ENCODE peak calls at places on chromosomes 6 and 20, in eight cellular contexts. U is small intestine, I is stomach, T is GM23338, L is cardiac muscle cell, B is HL-60, W is heart right ventricle, O is mesendoderm. K is an unnamed sample.

GRCh38 chr20:53389516-53389915 is 204.1 kb downstream of the ZNF217 start:
- DNase-seq in B (no peak), U (no peak), W (no peak), L (no peak), O (no peak), T (no peak), I (no peak), K (no peak)

GRCh38 chr6:136791296-136792065 is 796 bp downstream of the MAP3K5 start:
- DNase-seq in T (peak; percentile 45), O (peak; percentile 33), L (peak; percentile 75), U (peak; percentile 83), W (peak; percentile 34), I (peak; percentile 81), B (no peak), K (peak; percentile 31)

GRCh38 chr6:131997450-131998153 is 46.4 kb upstream of the CCN2 start:
- DNase-seq in O (no peak), I (no peak), B (no peak), L (no peak), W (no peak), U (peak; percentile 8), T (no peak), K (no peak)

GRCh38 chr6:86508230-86508629 is 429.1 kb upstream of the HTR1E start:
- DNase-seq in W (no peak), U (no peak), O (no peak), B (no peak), I (no peak), L (no peak), T (no peak), K (no peak)

GRCh38 chr6:30782425-30783014 is 38.2 kb upstream of the IER3 start:
- DNase-seq in U (no peak), I (no peak), T (no peak), B (no peak), L (peak; percentile 48), O (no peak), W (no peak), K (no peak)

GRCh38 chr6:168885741-168886140 is 367.9 kb downstream of the THBS2 start:
- DNase-seq in O (no peak), B (no peak), I (no peak), W (no peak), U (no peak), T (no peak), L (no peak), K (no peak)

GRCh38 chr6:34243901-34244884 is 4.6 kb downstream of the SMIM29 start:
- DNase-seq in U (peak; percentile 45), L (peak; percentile 88), O (peak; percentile 86), W (peak; percentile 53), T (peak; percentile 71), I (peak; percentile 63), B (no peak), K (no peak)

GRCh38 chr6:17866876-17867444 is 120.5 kb downstream of the KIF13A start:
- DNase-seq in O (no peak), T (no peak), U (no peak), B (no peak), I (no peak), L (peak; percentile 37), W (no peak), K (no peak)

GRCh38 chr6:170273681-170274080 is 17.2 kb downstream of the DLL1 start:
- DNase-seq in I (no peak), W (no peak), U (no peak), L (no peak), B (no peak), O (no peak), T (no peak), K (no peak)

GRCh38 chr20:44384423-44385027 is 29.0 kb downstream of the HNF4A start:
- DNase-seq in B (peak; percentile 21), T (peak; percentile 89), U (peak; percentile 73), O (peak; percentile 73), I (peak; percentile 87), L (peak; percentile 68), W (peak; percentile 72), K (peak; percentile 77)

DNA sequence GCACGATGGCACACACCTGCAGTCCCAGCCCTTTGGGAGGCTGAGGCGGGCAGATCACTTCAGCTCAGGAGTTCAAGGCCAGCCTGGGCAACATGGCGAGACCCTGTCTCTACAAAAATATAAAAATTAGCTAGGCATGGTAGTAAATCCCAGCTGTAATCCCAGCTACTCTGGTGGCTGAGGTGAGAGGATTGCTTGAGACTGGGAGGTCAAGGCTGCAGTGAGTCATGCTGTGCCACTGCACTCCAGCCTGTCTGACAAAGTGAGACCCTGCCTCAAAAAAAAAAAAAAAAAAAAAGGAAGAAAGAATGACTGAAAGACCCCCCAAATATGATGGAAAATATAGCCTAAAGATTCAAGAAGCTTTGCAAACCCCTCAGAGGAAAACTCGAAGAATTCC is 26.8 kb downstream of the METTL24 start:
- DNase-seq in O (no peak), T (no peak), W (no peak), U (no peak), B (no peak), I (no peak), L (no peak), K (no peak)
- H3K27ac ChIP-seq in O (no peak overlapping the region), T (no peak overlapping the region), W (no peak overlapping the region), U (no peak overlapping the region), B (no peak overlapping the region), I (no peak overlapping the region), L (peak overlapping the region; percentile 94), K (no peak overlapping the region)

GRCh38 chr20:46722450-46722849 is 13.0 kb downstream of the SLC2A10 start:
- DNase-seq in B (no peak), O (no peak), T (no peak), U (no peak), L (no peak), I (no peak), W (no peak), K (no peak)

GRCh38 chr20:46723039-46723438 is 13.6 kb downstream of the SLC2A10 start:
- DNase-seq in T (no peak), W (no peak), O (no peak), I (no peak), U (no peak), L (no peak), B (no peak), K (no peak)

GRCh38 chr20:46720019-46720418 is 10.6 kb downstream of the SLC2A10 start:
- DNase-seq in B (no peak), U (no peak), T (no peak), L (no peak), O (no peak), W (no peak), I (no peak), K (no peak)

GRCh38 chr20:46720776-46721425 is 11.5 kb downstream of the SLC2A10 start:
- DNase-seq in O (no peak), T (no peak), U (no peak), L (no peak), I (no peak), W (no peak), B (no peak), K (no peak)

DNA sequence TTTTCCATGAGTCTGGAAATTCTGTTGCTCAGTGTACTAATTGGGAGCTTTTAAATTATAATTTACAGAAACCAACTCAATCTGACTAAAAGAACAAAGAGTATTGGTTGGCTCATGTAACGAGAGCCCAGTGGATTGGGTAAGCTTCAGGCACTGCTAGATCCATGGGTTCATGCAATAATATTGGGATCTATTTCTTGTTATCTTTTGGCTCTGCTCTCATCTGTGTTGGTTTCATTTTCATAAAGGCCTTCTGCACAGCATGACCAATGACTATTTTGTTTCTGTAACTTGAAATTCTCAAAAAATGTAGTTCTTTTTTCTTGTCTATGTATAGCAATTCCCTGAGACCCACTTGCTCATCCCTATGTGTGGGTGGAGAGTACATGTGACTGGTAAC is 12.0 kb downstream of the SLC2A10 start:
- DNase-seq in I (no peak), W (no peak), T (no peak), B (no peak), O (no peak), U (no peak), L (no peak), K (no peak)
- H3K27ac ChIP-seq in I (no peak overlapping the region), W (no peak overlapping the region), T (no peak overlapping the region), B (no peak overlapping the region), O (no peak overlapping the region), U (no peak overlapping the region), L (no peak overlapping the region), K (no peak overlapping the region)

GRCh38 chr6:108650325-108650724 is 89.6 kb downstream of the FOXO3 start:
- DNase-seq in W (no peak), T (no peak), B (no peak), U (no peak), L (no peak), O (no peak), I (no peak), K (no peak)

GRCh38 chr6:108651781-108652227 is 91.1 kb downstream of the FOXO3 start:
- DNase-seq in B (no peak), T (no peak), O (no peak), W (peak; percentile 55), L (peak; percentile 79), U (no peak), I (no peak), K (no peak)

GRCh38 chr6:108650781-108651180 is 90.1 kb downstream of the FOXO3 start:
- DNase-seq in O (no peak), W (no peak), I (no peak), T (no peak), B (peak; percentile 57), L (peak; percentile 82), U (no peak), K (no peak)

GRCh38 chr6:108652375-108652774 is 91.7 kb downstream of the FOXO3 start:
- DNase-seq in B (no peak), O (no peak), I (no peak), U (no peak), T (no peak), W (no peak), L (no peak), K (no peak)

DNA sequence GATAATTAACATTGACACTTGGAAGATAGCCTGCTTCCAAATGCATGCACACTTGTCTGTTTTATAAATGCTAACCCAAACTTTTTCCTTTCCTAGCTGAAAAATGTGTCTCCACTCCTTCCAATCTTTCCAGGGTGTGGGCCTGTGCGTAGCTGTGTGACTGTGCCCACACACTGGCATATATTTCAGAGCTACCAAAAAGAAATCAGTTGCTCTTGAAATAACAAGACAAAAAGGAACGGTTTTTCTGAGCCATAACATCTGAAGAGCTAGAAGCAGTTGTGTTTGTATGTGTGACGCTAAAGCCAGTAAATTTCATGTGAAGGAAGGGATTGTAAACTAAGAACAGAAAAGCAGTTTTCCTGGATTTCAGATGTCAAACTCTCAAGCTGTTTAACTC is 90.6 kb downstream of the FOXO3 start:
- DNase-seq in B (no peak), O (no peak), I (no peak), T (no peak), W (no peak), L (no peak), U (no peak), K (no peak)
- H3K27ac ChIP-seq in B (no peak overlapping the region), O (no peak overlapping the region), I (no peak overlapping the region), T (no peak overlapping the region), W (peak overlapping the region; percentile 90), L (no peak overlapping the region), U (no peak overlapping the region), K (no peak overlapping the region)

GRCh38 chr6:3359091-3359752 is 97.6 kb downstream of the SLC22A23 start:
- DNase-seq in W (no peak), O (no peak), T (no peak), U (no peak), I (no peak), L (no peak), B (no peak), K (no peak)
- H3K27ac ChIP-seq in W (no peak overlapping the region), O (no peak overlapping the region), T (no peak overlapping the region), U (no peak overlapping the region), I (no peak overlapping the region), L (no peak overlapping the region), B (no peak overlapping the region), K (no peak overlapping the region)

GRCh38 chr6:122663981-122664380 is 53.8 kb downstream of the PKIB start:
- DNase-seq in W (no peak), B (no peak), T (no peak), I (no peak), O (no peak), U (no peak), L (no peak), K (no peak)
- H3K27ac ChIP-seq in W (no peak overlapping the region), B (no peak overlapping the region), T (no peak overlapping the region), I (no peak overlapping the region), O (no peak overlapping the region), U (no peak overlapping the region), L (no peak overlapping the region), K (no peak overlapping the region)

K was measured in CD8-positive, alpha-beta memory T cell.